ENCODE peak calls at places on chromosomes 12 and 14, in ten cellular contexts. One of them, this sample, is unnamed.

GRCh38 chr14:100159107-100159864 is at the start of gene DEGS2:
- DNase-seq in transverse colon: peak
- DNase-seq in fibroblast of pulmonary artery: no peak
- DNase-seq in tibial nerve: no peak
- DNase-seq in AG04450: no peak
- DNase-seq in lower lobe of right lung: peak
- DNase-seq in mucosa of descending colon: peak
- DNase-seq in AG09309: no peak
- DNase-seq in uterus: no peak
- DNase-seq in foreskin fibroblast: no peak
- DNase-seq in this sample: no peak

GRCh38 chr14:23624830-23625404 is 11.2 kb upstream of the DHRS2 start:
- DNase-seq in transverse colon: no peak
- DNase-seq in fibroblast of pulmonary artery: no peak
- DNase-seq in tibial nerve: no peak
- DNase-seq in AG04450: no peak
- DNase-seq in lower lobe of right lung: no peak
- DNase-seq in mucosa of descending colon: no peak
- DNase-seq in AG09309: no peak
- DNase-seq in uterus: no peak
- DNase-seq in foreskin fibroblast: no peak
- DNase-seq in this sample: peak

GRCh38 chr12:121227294-121227693 is 17.4 kb downstream of the P2RX4 start:
- DNase-seq in transverse colon: peak
- DNase-seq in fibroblast of pulmonary artery: no peak
- DNase-seq in tibial nerve: no peak
- DNase-seq in AG04450: no peak
- DNase-seq in lower lobe of right lung: peak
- DNase-seq in mucosa of descending colon: peak
- DNase-seq in AG09309: no peak
- DNase-seq in uterus: no peak
- DNase-seq in foreskin fibroblast: no peak
- DNase-seq in this sample: no peak

GRCh38 chr12:115313929-115314328 is 630.0 kb upstream of the TBX3 start:
- DNase-seq in transverse colon: no peak
- DNase-seq in fibroblast of pulmonary artery: peak
- DNase-seq in tibial nerve: no peak
- DNase-seq in AG04450: peak
- DNase-seq in lower lobe of right lung: no peak
- DNase-seq in mucosa of descending colon: no peak
- DNase-seq in AG09309: no peak
- DNase-seq in uterus: no peak
- DNase-seq in foreskin fibroblast: peak
- DNase-seq in this sample: peak

GRCh38 chr12:53061404-53062010 is 11.6 kb downstream of the TNS2 start:
- DNase-seq in transverse colon: peak
- DNase-seq in fibroblast of pulmonary artery: no peak
- DNase-seq in tibial nerve: no peak
- DNase-seq in AG04450: no peak
- DNase-seq in lower lobe of right lung: peak
- DNase-seq in mucosa of descending colon: peak
- DNase-seq in AG09309: no peak
- DNase-seq in uterus: peak
- DNase-seq in foreskin fibroblast: no peak
- DNase-seq in this sample: no peak

GRCh38 chr14:33120966-33121365 is 182.3 kb downstream of the NPAS3 start:
- DNase-seq in transverse colon: no peak
- DNase-seq in fibroblast of pulmonary artery: peak
- DNase-seq in tibial nerve: no peak
- DNase-seq in AG04450: no peak
- DNase-seq in lower lobe of right lung: no peak
- DNase-seq in mucosa of descending colon: no peak
- DNase-seq in AG09309: no peak
- DNase-seq in uterus: no peak
- DNase-seq in foreskin fibroblast: peak
- DNase-seq in this sample: peak

GRCh38 chr14:104467236-104467635 is 112.3 kb upstream of the C14orf180 start:
- DNase-seq in transverse colon: no peak
- DNase-seq in fibroblast of pulmonary artery: no peak
- DNase-seq in tibial nerve: no peak
- DNase-seq in AG04450: no peak
- DNase-seq in lower lobe of right lung: no peak
- DNase-seq in mucosa of descending colon: no peak
- DNase-seq in AG09309: no peak
- DNase-seq in uterus: no peak
- DNase-seq in foreskin fibroblast: no peak
- DNase-seq in this sample: no peak

GRCh38 chr12:124915249-124916236 is 1.1 kb upstream of the UBC start:
- DNase-seq in transverse colon: peak
- DNase-seq in fibroblast of pulmonary artery: peak
- DNase-seq in tibial nerve: peak
- DNase-seq in AG04450: no peak
- DNase-seq in lower lobe of right lung: peak
- DNase-seq in mucosa of descending colon: peak
- DNase-seq in AG09309: no peak
- DNase-seq in uterus: no peak
- DNase-seq in foreskin fibroblast: no peak
- DNase-seq in this sample: peak

GRCh38 chr14:99534863-99535262 is 53.7 kb downstream of the CCNK start:
- DNase-seq in transverse colon: no peak
- DNase-seq in fibroblast of pulmonary artery: no peak
- DNase-seq in tibial nerve: no peak
- DNase-seq in AG04450: no peak
- DNase-seq in lower lobe of right lung: no peak
- DNase-seq in mucosa of descending colon: no peak
- DNase-seq in AG09309: no peak
- DNase-seq in uterus: no peak
- DNase-seq in foreskin fibroblast: no peak
- DNase-seq in this sample: no peak

GRCh38 chr12:103495783-103496456 is at the start of gene C12orf42:
- DNase-seq in transverse colon: peak
- DNase-seq in fibroblast of pulmonary artery: peak
- DNase-seq in tibial nerve: peak
- DNase-seq in AG04450: no peak
- DNase-seq in lower lobe of right lung: peak
- DNase-seq in mucosa of descending colon: no peak
- DNase-seq in AG09309: no peak
- DNase-seq in uterus: no peak
- DNase-seq in foreskin fibroblast: peak
- DNase-seq in this sample: peak

GRCh38 chr14:50550294-50550693 is 9.7 kb upstream of the ATL1 start:
- DNase-seq in transverse colon: no peak
- DNase-seq in fibroblast of pulmonary artery: no peak
- DNase-seq in tibial nerve: no peak
- DNase-seq in AG04450: no peak
- DNase-seq in lower lobe of right lung: no peak
- DNase-seq in mucosa of descending colon: no peak
- DNase-seq in AG09309: no peak
- DNase-seq in uterus: no peak
- DNase-seq in foreskin fibroblast: no peak
- DNase-seq in this sample: no peak

GRCh38 chr12:10409387-10409786 is at the start of gene KLRC4:
- DNase-seq in transverse colon: no peak
- DNase-seq in fibroblast of pulmonary artery: peak
- DNase-seq in tibial nerve: no peak
- DNase-seq in AG04450: no peak
- DNase-seq in lower lobe of right lung: no peak
- DNase-seq in mucosa of descending colon: no peak
- DNase-seq in AG09309: no peak
- DNase-seq in uterus: no peak
- DNase-seq in foreskin fibroblast: peak
- DNase-seq in this sample: peak

GRCh38 chr12:29688914-29689313 is 94.8 kb downstream of the TMTC1 start:
- DNase-seq in transverse colon: no peak
- DNase-seq in fibroblast of pulmonary artery: no peak
- DNase-seq in tibial nerve: no peak
- DNase-seq in AG04450: no peak
- DNase-seq in lower lobe of right lung: no peak
- DNase-seq in mucosa of descending colon: no peak
- DNase-seq in AG09309: no peak
- DNase-seq in uterus: no peak
- DNase-seq in foreskin fibroblast: no peak
- DNase-seq in this sample: no peak

DNA sequence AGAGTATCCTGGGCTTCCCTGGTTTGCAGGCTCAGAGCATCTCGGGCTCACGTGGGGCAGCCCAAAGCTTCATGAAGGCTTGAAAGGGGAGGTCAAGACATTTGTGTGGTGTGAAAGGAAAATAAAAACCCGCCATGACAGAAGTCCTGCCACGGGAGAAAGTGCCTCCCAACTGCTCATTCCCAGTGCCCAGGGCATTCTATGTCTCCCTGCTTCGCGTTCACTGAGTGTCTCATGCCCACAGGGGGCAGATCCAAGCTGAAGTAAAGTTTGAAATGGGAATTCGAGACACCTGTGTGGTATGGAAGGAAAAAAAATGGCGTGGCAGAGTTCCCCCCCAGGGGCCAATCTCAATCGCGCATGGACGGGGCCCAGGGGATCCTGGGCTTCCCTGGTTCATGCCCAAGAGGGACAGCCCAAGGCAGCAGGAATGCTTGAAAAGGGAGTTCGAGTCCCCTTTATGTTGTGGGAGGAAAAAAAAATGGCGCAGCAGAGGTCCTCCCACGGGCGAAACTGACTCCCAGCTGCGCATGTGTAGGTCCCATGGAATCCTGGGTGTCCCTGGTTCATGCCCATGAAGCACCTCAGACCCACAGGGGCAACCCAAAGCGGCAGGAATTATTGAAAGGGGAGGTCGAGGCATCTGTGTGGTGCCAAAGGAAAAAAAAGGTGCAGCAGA is 576.7 kb downstream of the ALG10 start:
- DNase-seq in transverse colon: no peak
- DNase-seq in fibroblast of pulmonary artery: no peak
- DNase-seq in tibial nerve: no peak
- DNase-seq in AG04450: no peak
- DNase-seq in lower lobe of right lung: peak
- DNase-seq in mucosa of descending colon: peak
- DNase-seq in AG09309: no peak
- DNase-seq in uterus: no peak
- DNase-seq in foreskin fibroblast: no peak
- DNase-seq in this sample: no peak
- H3K4me3 ChIP-seq in transverse colon: no peak
- H3K4me3 ChIP-seq in fibroblast of pulmonary artery: no peak
- H3K4me3 ChIP-seq in tibial nerve: no peak
- H3K4me3 ChIP-seq in AG04450: no peak
- H3K4me3 ChIP-seq in lower lobe of right lung: no peak
- H3K4me3 ChIP-seq in mucosa of descending colon: no peak
- H3K4me3 ChIP-seq in AG09309: no peak
- H3K4me3 ChIP-seq in uterus: no peak
- H3K4me3 ChIP-seq in foreskin fibroblast: no peak
- H3K4me3 ChIP-seq in this sample: no peak

GRCh38 chr14:34496679-34497513 is 34.9 kb upstream of the SPTSSA start:
- DNase-seq in transverse colon: peak
- DNase-seq in fibroblast of pulmonary artery: peak
- DNase-seq in tibial nerve: peak
- DNase-seq in AG04450: peak
- DNase-seq in lower lobe of right lung: peak
- DNase-seq in mucosa of descending colon: peak
- DNase-seq in AG09309: peak
- DNase-seq in uterus: peak
- DNase-seq in foreskin fibroblast: peak
- DNase-seq in this sample: peak
- TF ChIP-seq CTCF in transverse colon: no peak
- TF ChIP-seq CTCF in fibroblast of pulmonary artery: peak
- TF ChIP-seq CTCF in tibial nerve: peak
- TF ChIP-seq CTCF in AG04450: peak
- TF ChIP-seq CTCF in lower lobe of right lung: no peak
- TF ChIP-seq CTCF in mucosa of descending colon: no peak
- TF ChIP-seq CTCF in AG09309: peak
- TF ChIP-seq CTCF in uterus: peak
- TF ChIP-seq CTCF in foreskin fibroblast: peak
- TF ChIP-seq CTCF in this sample: peak

DNA sequence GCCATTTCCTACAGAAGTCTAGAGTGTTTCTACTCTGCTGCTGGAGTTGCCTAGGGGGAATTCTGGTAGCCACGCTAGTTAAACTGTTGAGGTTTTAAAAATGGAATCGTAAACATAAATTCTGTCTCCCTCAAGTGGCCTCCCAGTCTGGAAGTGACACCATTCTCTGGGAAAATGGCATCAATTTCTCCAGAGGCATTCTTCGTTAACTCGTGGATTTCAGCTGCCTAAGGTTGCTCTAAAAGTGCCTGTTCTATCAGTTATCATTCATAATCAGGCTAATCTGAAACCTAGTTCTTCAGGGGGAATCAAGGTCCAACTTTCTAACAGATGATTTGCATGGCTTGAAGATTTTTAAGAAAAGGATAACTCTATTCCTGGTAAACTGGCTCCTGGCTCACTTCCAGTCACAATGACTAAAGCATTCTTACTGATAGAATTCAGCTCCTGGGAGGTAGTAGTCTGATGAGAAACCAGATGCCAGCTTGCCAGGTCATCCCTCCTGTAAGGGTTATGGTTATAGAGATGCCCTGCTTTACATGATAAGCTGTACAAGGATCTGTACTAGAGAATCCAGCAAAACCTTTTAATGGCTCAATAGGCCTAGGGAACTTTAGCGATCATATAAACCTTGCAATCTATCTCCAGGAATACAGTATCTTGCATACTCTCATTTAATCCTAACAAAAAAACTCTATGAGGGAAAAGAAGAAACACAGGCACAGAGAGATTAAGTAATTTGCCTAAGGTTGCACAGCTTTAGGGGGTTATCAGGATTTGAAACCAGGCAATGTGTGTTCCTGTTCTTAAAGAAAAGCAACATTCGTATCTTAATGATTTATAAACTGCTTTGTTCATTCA is 1.5 kb downstream of the L3HYPDH start:
- DNase-seq in transverse colon: peak
- DNase-seq in fibroblast of pulmonary artery: peak
- DNase-seq in tibial nerve: peak
- DNase-seq in AG04450: peak
- DNase-seq in lower lobe of right lung: no peak
- DNase-seq in mucosa of descending colon: no peak
- DNase-seq in AG09309: peak
- DNase-seq in uterus: peak
- DNase-seq in foreskin fibroblast: peak
- DNase-seq in this sample: peak
- H3K4me3 ChIP-seq in transverse colon: no peak
- H3K4me3 ChIP-seq in fibroblast of pulmonary artery: peak
- H3K4me3 ChIP-seq in tibial nerve: peak
- H3K4me3 ChIP-seq in AG04450: peak
- H3K4me3 ChIP-seq in lower lobe of right lung: peak
- H3K4me3 ChIP-seq in mucosa of descending colon: no peak
- H3K4me3 ChIP-seq in AG09309: peak
- H3K4me3 ChIP-seq in uterus: peak
- H3K4me3 ChIP-seq in foreskin fibroblast: peak
- H3K4me3 ChIP-seq in this sample: peak

DNA sequence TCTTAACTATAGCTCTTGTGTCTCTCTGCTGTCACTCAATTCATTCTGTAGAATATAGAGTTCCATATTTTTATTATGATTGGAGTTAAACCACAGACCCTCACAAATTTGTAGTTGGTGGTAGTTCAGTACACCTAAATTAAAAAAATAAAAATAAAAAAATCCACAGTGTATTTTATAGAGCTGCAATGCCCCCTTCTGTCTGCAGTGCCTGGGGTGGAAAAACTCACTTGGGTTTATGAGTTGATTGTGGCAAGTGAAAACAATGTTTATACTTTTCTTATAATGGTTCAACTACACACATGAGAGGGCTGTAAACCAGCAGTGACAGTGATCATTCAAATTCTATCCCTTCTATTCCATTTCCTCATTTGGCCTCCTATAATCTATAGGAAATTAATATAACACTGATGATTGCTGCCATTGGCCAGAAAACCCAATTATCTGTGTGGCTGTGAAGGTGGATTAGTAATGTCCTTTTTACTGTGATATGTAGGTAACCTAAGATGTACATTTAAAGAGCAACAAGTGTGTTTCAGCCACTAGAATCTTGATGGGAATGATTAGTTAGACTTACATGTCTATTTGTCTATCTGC is 166.9 kb upstream of the LRIG3 start:
- DNase-seq in transverse colon: peak
- DNase-seq in fibroblast of pulmonary artery: peak
- DNase-seq in tibial nerve: no peak
- DNase-seq in AG04450: no peak
- DNase-seq in lower lobe of right lung: no peak
- DNase-seq in mucosa of descending colon: no peak
- DNase-seq in AG09309: no peak
- DNase-seq in uterus: no peak
- DNase-seq in foreskin fibroblast: no peak
- DNase-seq in this sample: peak
- TF ChIP-seq CTCF in transverse colon: peak
- TF ChIP-seq CTCF in fibroblast of pulmonary artery: peak
- TF ChIP-seq CTCF in tibial nerve: peak
- TF ChIP-seq CTCF in AG04450: peak
- TF ChIP-seq CTCF in lower lobe of right lung: peak
- TF ChIP-seq CTCF in mucosa of descending colon: peak
- TF ChIP-seq CTCF in AG09309: peak
- TF ChIP-seq CTCF in uterus: peak
- TF ChIP-seq CTCF in foreskin fibroblast: peak
- TF ChIP-seq CTCF in this sample: peak

This sample was measured in fibroblast of mammary gland.